ENCODE peak calls at places on chromosome 7, in seven cellular contexts. G, U, K, B, A, X and Z are unnamed samples.

GRCh38 chr7:134995239-134996096 is 9.2 kb downstream of the AGBL3 start:
- DNase-seq in G (no peak), B (peak), U (no peak), K (no peak), X (no peak), A (no peak), Z (no peak)

GRCh38 chr7:124051978-124052377 is 19.1 kb upstream of the TMEM229A start:
- DNase-seq in G (no peak), X (no peak), K (no peak), U (no peak), B (no peak), A (no peak), Z (no peak)

GRCh38 chr7:138396251-138397070 is 63.6 kb upstream of the TRIM24 start:
- DNase-seq in K (no peak), B (peak), X (no peak), U (no peak), G (no peak), A (no peak), Z (peak)

GRCh38 chr7:157018997-157019591 is 8.6 kb upstream of the MNX1 start:
- DNase-seq in U (no peak), A (no peak), B (peak), G (no peak), X (no peak), K (no peak), Z (no peak)

GRCh38 chr7:114081606-114082425 is 163.0 kb upstream of the PPP1R3A start:
- DNase-seq in A (no peak), G (no peak), U (peak), X (peak), B (peak), K (peak), Z (peak)

GRCh38 chr7:22281481-22281880 is 75.5 kb downstream of the RAPGEF5 start:
- DNase-seq in X (no peak), G (no peak), A (no peak), U (no peak), K (no peak), B (no peak), Z (no peak)

GRCh38 chr7:4143006-4143405 is 539.1 kb upstream of the FOXK1 start:
- DNase-seq in K (no peak), U (peak), G (no peak), B (no peak), A (no peak), X (no peak), Z (no peak)

GRCh38 chr7:93949468-93949867 is 27.9 kb downstream of the GNG11 start:
- DNase-seq in B (no peak), U (no peak), G (peak), K (peak), X (peak), A (no peak), Z (no peak)

GRCh38 chr7:12839508-12840153 is 152.2 kb downstream of the ARL4A start:
- DNase-seq in X (no peak), G (no peak), U (no peak), K (no peak), A (no peak), B (no peak), Z (peak)

GRCh38 chr7:149729586-149729982 is 43.8 kb downstream of the ZNF467 start:
- DNase-seq in X (no peak), K (no peak), B (no peak), G (no peak), A (no peak), U (peak), Z (no peak)

GRCh38 chr7:17983238-17984088 is 43.2 kb upstream of the SNX13 start:
- DNase-seq in A (no peak), U (no peak), B (no peak), G (no peak), K (no peak), X (no peak), Z (no peak)

GRCh38 chr7:76261935-76262334 is 40.5 kb upstream of the HSPB1 start:
- DNase-seq in U (no peak), G (no peak), K (no peak), X (no peak), B (no peak), A (no peak), Z (no peak)

GRCh38 chr7:47557317-47557985 is 24.5 kb downstream of the TNS3 start:
- DNase-seq in G (no peak), K (no peak), B (no peak), U (no peak), X (peak), A (no peak), Z (no peak)

GRCh38 chr7:18952846-18953245 is 164.6 kb downstream of the TWIST1 start:
- DNase-seq in A (no peak), G (no peak), X (no peak), B (no peak), K (no peak), U (no peak), Z (no peak)

GRCh38 chr7:149202831-149203231 is 7.5 kb downstream of the ZNF282 start:
- DNase-seq in U (no peak), K (no peak), A (no peak), B (no peak), G (no peak), X (no peak), Z (peak)

GRCh38 chr7:15685358-15686181 is 913 bp downstream of the MEOX2 start:
- DNase-seq in X (no peak), G (no peak), K (peak), B (peak), U (peak), A (peak), Z (peak)

GRCh38 chr7:151940048-151940845 is 16.0 kb upstream of the GALNTL5 start:
- DNase-seq in B (no peak), G (no peak), X (peak), K (no peak), A (no peak), U (peak), Z (peak)

GRCh38 chr7:117971581-117972244 is 98.5 kb upstream of the CTTNBP2 start:
- DNase-seq in K (no peak), U (no peak), A (no peak), B (no peak), X (no peak), G (no peak), Z (no peak)

GRCh38 chr7:45910855-45911254 is 10.2 kb downstream of the IGFBP3 start:
- DNase-seq in U (no peak), G (no peak), A (no peak), X (no peak), B (no peak), K (no peak), Z (no peak)

GRCh38 chr7:55296070-55296469 is 69.1 kb upstream of the LANCL2 start:
- DNase-seq in X (no peak), K (no peak), G (no peak), B (no peak), A (no peak), U (no peak), Z (no peak)

GRCh38 chr7:106600569-106601373 is 60.2 kb downstream of the CCDC71L start:
- DNase-seq in X (no peak), U (no peak), G (no peak), A (no peak), K (no peak), B (no peak), Z (no peak)

GRCh38 chr7:134457166-134457565 is 1.7 kb downstream of the AKR1B1 start:
- DNase-seq in K (no peak), B (no peak), A (no peak), G (no peak), U (no peak), X (no peak), Z (peak)

GRCh38 chr7:156780724-156781455 is 112.1 kb downstream of the LMBR1 start:
- DNase-seq in B (peak), G (no peak), A (no peak), U (no peak), K (no peak), X (no peak), Z (no peak)

GRCh38 chr7:90661290-90662151 is 65.4 kb downstream of the CDK14 start:
- DNase-seq in B (no peak), A (no peak), K (no peak), G (no peak), X (peak), U (no peak), Z (no peak)

GRCh38 chr7:142482899-142483658 is 225.2 kb upstream of the PRSS58 start:
- DNase-seq in B (peak), A (no peak), U (no peak), K (no peak), G (no peak), X (peak), Z (peak)

GRCh38 chr7:75789501-75789900 is 17.5 kb upstream of the CCL26 start:
- DNase-seq in B (no peak), U (no peak), K (no peak), A (no peak), G (no peak), X (no peak), Z (no peak)

GRCh38 chr7:30755384-30756154 is 3.6 kb downstream of the INMT start:
- DNase-seq in G (peak), U (peak), A (no peak), K (no peak), X (no peak), B (no peak), Z (peak)

GRCh38 chr7:152158801-152159587 is 133.5 kb downstream of the GALNT11 start:
- DNase-seq in A (no peak), X (no peak), G (no peak), K (no peak), B (peak), U (no peak), Z (no peak)

GRCh38 chr7:33640732-33641131 is 264.6 kb upstream of the BMPER start:
- DNase-seq in K (no peak), B (no peak), A (no peak), U (no peak), X (no peak), G (no peak), Z (no peak)

GRCh38 chr7:147071536-147071935 is 954.9 kb downstream of the CNTNAP2 start:
- DNase-seq in B (no peak), A (no peak), K (no peak), X (no peak), G (no peak), U (no peak), Z (no peak)

GRCh38 chr7:47758546-47758945 is 176.6 kb upstream of the TNS3 start:
- DNase-seq in B (no peak), K (no peak), A (no peak), G (peak), U (no peak), X (no peak), Z (no peak)

GRCh38 chr7:103640031-103640779 is 194.2 kb upstream of the SLC26A5 start:
- DNase-seq in G (no peak), B (no peak), A (no peak), K (peak), X (peak), U (no peak), Z (no peak)

DNA sequence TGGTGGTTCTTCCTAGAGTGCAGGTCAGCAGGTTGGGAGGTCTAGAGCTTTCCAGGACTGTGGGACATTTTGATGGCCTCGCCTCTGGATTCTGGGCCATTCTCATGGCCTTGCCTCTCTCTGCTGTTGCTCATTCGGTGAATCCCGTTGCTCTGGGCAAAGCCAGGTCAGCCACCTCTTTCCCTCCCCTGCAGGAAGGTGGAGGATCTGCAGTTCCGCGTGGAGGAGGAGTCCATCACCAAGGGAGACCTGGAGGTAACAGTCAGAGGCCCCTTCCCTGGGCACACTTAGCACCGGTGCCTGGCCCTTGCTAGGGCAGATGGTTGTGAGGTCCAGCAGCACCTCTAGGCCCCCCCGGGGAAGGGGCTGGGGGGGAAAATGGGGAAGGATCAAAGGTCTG is 74.9 kb downstream of the CLIP2 start:
- DNase-seq in A (no peak), G (peak), X (no peak), U (no peak), K (no peak), B (no peak), Z (no peak)
- TF ChIP-seq CTCF in A (no peak), G (peak), X (no peak), U (no peak), K (peak), B (no peak), Z (peak)

DNA sequence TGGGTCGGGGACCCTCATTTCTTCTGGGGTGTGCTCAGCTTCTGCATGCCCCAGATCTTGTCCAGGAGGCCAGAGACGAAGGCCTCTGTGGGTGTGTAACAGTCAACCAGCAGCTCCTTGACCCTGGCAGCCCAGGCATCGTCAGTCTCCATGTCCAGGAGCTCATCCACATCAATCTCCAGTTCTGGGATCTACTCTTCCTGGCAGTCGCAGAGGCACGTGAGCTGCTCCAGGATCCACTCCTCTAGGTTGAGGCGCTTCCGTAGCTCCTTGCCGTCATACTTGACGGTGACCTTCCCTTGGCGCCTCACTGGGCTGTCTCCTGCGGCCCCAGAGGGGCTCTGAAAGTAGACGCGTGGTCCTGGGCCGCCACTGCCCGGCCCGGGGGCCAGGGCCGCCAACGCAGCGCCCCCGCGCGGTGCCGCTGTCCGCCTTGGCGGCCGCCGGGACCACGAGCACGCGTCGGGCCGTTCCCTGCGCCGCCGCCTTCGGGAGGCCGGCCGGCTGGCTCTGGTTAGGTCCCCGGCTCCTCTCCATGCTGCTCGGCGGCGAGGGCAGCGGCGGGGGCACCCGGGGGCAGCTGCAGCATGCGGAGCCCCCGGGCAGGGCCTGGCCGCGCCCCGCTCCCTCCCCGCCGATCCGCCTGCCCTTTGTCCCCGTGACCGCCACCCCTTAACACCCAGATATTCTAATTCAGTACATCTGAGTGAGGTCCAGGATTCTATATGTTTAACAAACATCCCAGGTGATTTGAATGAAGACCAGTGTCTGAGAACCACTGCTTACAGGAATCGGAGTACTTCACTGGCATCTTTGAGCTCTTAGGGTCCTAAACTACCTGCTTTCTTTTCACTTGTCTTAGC is 170.5 kb downstream of the SEPTIN7 start:
- DNase-seq in A (no peak), G (no peak), U (no peak), K (no peak), X (no peak), B (peak), Z (no peak)
- TF ChIP-seq CTCF in A (no peak), G (peak), U (no peak), K (no peak), X (no peak), B (peak), Z (peak)

GRCh38 chr7:6482743-6483119 is 35.0 kb upstream of the DAGLB start:
- DNase-seq in A (no peak), X (no peak), G (no peak), B (no peak), U (no peak), K (no peak), Z (no peak)
- TF ChIP-seq CTCF in A (no peak), X (no peak), G (no peak), B (no peak), U (no peak), K (no peak), Z (no peak)

GRCh38 chr7:53600296-53600695 is 564.9 kb downstream of the POM121L12 start:
- DNase-seq in B (no peak), A (no peak), G (no peak), X (no peak), U (no peak), K (no peak), Z (no peak)

DNA sequence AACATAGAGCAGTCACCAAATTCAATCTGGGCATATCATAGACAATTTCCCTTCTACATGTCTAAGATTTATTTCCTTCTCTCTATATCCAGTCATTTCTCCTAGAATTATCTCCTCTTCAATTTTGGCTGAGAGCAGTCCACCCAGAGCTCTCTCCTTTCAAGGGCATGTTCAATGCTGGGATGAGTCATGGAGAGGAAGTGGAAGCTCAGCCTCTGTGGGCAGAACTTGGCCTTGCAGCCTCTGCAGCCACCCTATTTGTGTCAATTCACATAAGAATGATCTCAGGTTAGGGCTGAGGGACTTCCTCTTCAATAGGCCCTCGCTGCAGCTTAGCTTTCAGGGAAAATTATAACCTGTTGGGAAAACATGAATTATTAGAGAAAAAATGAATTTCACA is 560.8 kb downstream of the POM121L12 start:
- DNase-seq in X (peak), G (peak), K (no peak), A (no peak), B (no peak), U (no peak), Z (no peak)
- TF ChIP-seq CTCF in X (no peak), G (peak), K (no peak), A (no peak), B (no peak), U (no peak), Z (no peak)